ENCODE peak calls at places on chromosomes 6 and 20, in seven cellular contexts. O, K, Y, N, D, P and C are unnamed samples.

GRCh38 chr6:52019092-52019491 is 68.3 kb downstream of the PKHD1 start:
- DNase-seq in P (no peak), Y (no peak), O (no peak), D (no peak), N (no peak), K (no peak), C (no peak)

GRCh38 chr20:43915209-43916072 is 789 bp downstream of the TOX2 start:
- DNase-seq in K (no peak), Y (no peak), N (peak), D (no peak), P (no peak), O (no peak), C (no peak)

GRCh38 chr6:128932061-128932460 is 49.1 kb downstream of the LAMA2 start:
- DNase-seq in D (no peak), Y (no peak), K (no peak), N (no peak), P (no peak), O (no peak), C (no peak)

GRCh38 chr6:9523462-9523861 is 891.4 kb downstream of the TFAP2A start:
- DNase-seq in N (no peak), Y (no peak), D (no peak), P (no peak), O (no peak), K (no peak), C (no peak)

GRCh38 chr6:134665029-134665723 is 284.7 kb downstream of the ALDH8A1 start:
- DNase-seq in P (no peak), N (no peak), Y (no peak), O (no peak), K (no peak), D (no peak), C (no peak)

GRCh38 chr6:33429745-33430042 is 9.8 kb downstream of the SYNGAP1 start:
- DNase-seq in D (no peak), P (no peak), O (no peak), K (no peak), Y (no peak), N (no peak), C (no peak)

GRCh38 chr6:21847712-21848111 is 254.2 kb downstream of the SOX4 start:
- DNase-seq in D (no peak), K (no peak), O (no peak), P (no peak), Y (no peak), N (no peak), C (no peak)

GRCh38 chr6:148997863-148998262 is 251.0 kb downstream of the UST start:
- DNase-seq in P (no peak), N (no peak), O (no peak), K (no peak), Y (no peak), D (no peak), C (no peak)

GRCh38 chr6:156498696-156499095 is 278.5 kb upstream of the ARID1B start:
- DNase-seq in O (no peak), D (no peak), K (no peak), Y (no peak), N (no peak), P (no peak), C (no peak)

GRCh38 chr6:134342211-134342610 is 24.3 kb upstream of the SGK1 start:
- DNase-seq in K (no peak), P (no peak), Y (no peak), D (no peak), O (no peak), N (no peak), C (no peak)

GRCh38 chr20:54112221-54112884 is 42.0 kb upstream of the BCAS1 start:
- DNase-seq in Y (no peak), P (no peak), K (no peak), N (no peak), D (no peak), O (no peak), C (no peak)

GRCh38 chr20:22583773-22584629 is at the start of gene FOXA2:
- DNase-seq in D (no peak), K (no peak), O (no peak), Y (peak), N (no peak), P (peak), C (no peak)

GRCh38 chr20:63278661-63279060 is 6.0 kb downstream of the ARFGAP1 start:
- DNase-seq in N (no peak), O (no peak), P (no peak), K (no peak), Y (no peak), D (no peak), C (no peak)

GRCh38 chr6:154352898-154353585 is 3.6 kb downstream of the IPCEF1 start:
- DNase-seq in O (no peak), Y (no peak), P (no peak), D (peak), N (no peak), K (no peak), C (no peak)

GRCh38 chr6:73031094-73031782 is 194.1 kb downstream of the KHDC1L start:
- DNase-seq in N (no peak), P (no peak), Y (no peak), D (no peak), K (no peak), O (no peak), C (no peak)

GRCh38 chr6:33516726-33517125 is 62.4 kb downstream of the ZBTB9 start:
- DNase-seq in D (no peak), P (no peak), N (no peak), O (no peak), Y (no peak), K (no peak), C (no peak)

GRCh38 chr6:151390276-151391020 is 911 bp downstream of the ZBTB2 start:
- DNase-seq in K (peak), D (peak), O (peak), N (peak), P (peak), Y (peak), C (peak)

GRCh38 chr6:100344321-100344720 is 120.4 kb downstream of the SIM1 start:
- DNase-seq in O (no peak), P (no peak), D (no peak), Y (no peak), N (no peak), K (no peak), C (no peak)

GRCh38 chr20:20027284-20027683 is 10.1 kb downstream of the NAA20 start:
- DNase-seq in N (no peak), K (no peak), O (no peak), Y (no peak), P (no peak), D (no peak), C (no peak)

GRCh38 chr6:169088761-169089160 is 164.9 kb downstream of the THBS2 start:
- DNase-seq in N (no peak), Y (no peak), P (no peak), O (no peak), D (no peak), K (no peak), C (no peak)

GRCh38 chr20:46023999-46024398 is 5.0 kb upstream of the SLC12A5 start:
- DNase-seq in O (no peak), K (no peak), D (no peak), P (no peak), Y (no peak), N (no peak), C (no peak)

GRCh38 chr6:118708736-118709135 is 57.3 kb upstream of the CEP85L start:
- DNase-seq in N (no peak), P (no peak), O (no peak), D (no peak), Y (no peak), K (no peak), C (no peak)

GRCh38 chr6:104003803-104004516 is 855.8 kb downstream of the HACE1 start:
- DNase-seq in K (no peak), P (peak), Y (no peak), D (no peak), N (no peak), O (no peak), C (no peak)

GRCh38 chr20:25278636-25279361 is 30.9 kb downstream of the PYGB start:
- DNase-seq in O (no peak), P (no peak), Y (no peak), N (no peak), K (no peak), D (no peak), C (no peak)

GRCh38 chr20:25280574-25281535 is 33.0 kb downstream of the PYGB start:
- DNase-seq in P (no peak), O (no peak), K (no peak), N (no peak), Y (no peak), D (no peak), C (no peak)

GRCh38 chr20:25277941-25278521 is 30.1 kb downstream of the PYGB start:
- DNase-seq in O (no peak), P (no peak), D (no peak), N (no peak), K (no peak), Y (no peak), C (no peak)

GRCh38 chr20:25280051-25280573 is 32.2 kb downstream of the PYGB start:
- DNase-seq in O (no peak), P (no peak), K (no peak), Y (no peak), D (no peak), N (peak), C (no peak)

GRCh38 chr20:25279403-25279802 is 31.5 kb downstream of the PYGB start:
- DNase-seq in P (no peak), Y (no peak), N (no peak), O (no peak), K (no peak), D (no peak), C (no peak)
- TF ChIP-seq YY1 in P (no peak), Y (no peak), N (no peak), O (no peak), K (no peak), D (no peak), C (no peak)

GRCh38 chr20:10501377-10501776 is 66.3 kb downstream of the SLX4IP start:
- DNase-seq in Y (peak), K (no peak), P (no peak), N (no peak), O (no peak), D (no peak), C (no peak)
- TF ChIP-seq YY1 in Y (no peak), K (no peak), P (no peak), N (no peak), O (no peak), D (no peak), C (no peak)

GRCh38 chr6:107968081-107968480 is 10.1 kb upstream of the SEC63 start:
- DNase-seq in O (no peak), Y (no peak), D (no peak), N (no peak), P (no peak), K (no peak), C (no peak)

GRCh38 chr6:107971181-107971580 is 13.2 kb upstream of the SEC63 start:
- DNase-seq in K (no peak), N (no peak), O (no peak), Y (no peak), P (no peak), D (no peak), C (no peak)

GRCh38 chr6:107970255-107970654 is 12.2 kb upstream of the SEC63 start:
- DNase-seq in D (no peak), O (no peak), N (no peak), P (no peak), Y (no peak), K (no peak), C (no peak)

GRCh38 chr6:107962723-107963122 is 4.7 kb upstream of the SEC63 start:
- DNase-seq in N (no peak), O (no peak), D (no peak), Y (no peak), P (no peak), K (no peak), C (no peak)

GRCh38 chr6:107965746-107966145 is 7.7 kb upstream of the SEC63 start:
- DNase-seq in Y (no peak), P (no peak), K (no peak), O (no peak), D (no peak), N (no peak), C (no peak)
- TF ChIP-seq YY1 in Y (no peak), P (no peak), K (no peak), O (no peak), D (no peak), N (no peak), C (no peak)

GRCh38 chr6:111646034-111646433 is 40.4 kb upstream of the TRAF3IP2 start:
- DNase-seq in Y (no peak), N (no peak), O (no peak), K (no peak), P (no peak), D (no peak), C (no peak)

GRCh38 chr6:111642463-111643158 is 36.9 kb upstream of the TRAF3IP2 start:
- DNase-seq in K (peak), N (peak), O (peak), P (peak), Y (no peak), D (peak), C (peak)

GRCh38 chr6:111648100-111648499 is 42.4 kb upstream of the TRAF3IP2 start:
- DNase-seq in P (no peak), D (no peak), K (no peak), N (no peak), O (no peak), Y (no peak), C (no peak)

GRCh38 chr6:111646942-111647341 is 41.3 kb upstream of the TRAF3IP2 start:
- DNase-seq in K (no peak), Y (no peak), D (no peak), P (no peak), O (no peak), N (no peak), C (no peak)

DNA sequence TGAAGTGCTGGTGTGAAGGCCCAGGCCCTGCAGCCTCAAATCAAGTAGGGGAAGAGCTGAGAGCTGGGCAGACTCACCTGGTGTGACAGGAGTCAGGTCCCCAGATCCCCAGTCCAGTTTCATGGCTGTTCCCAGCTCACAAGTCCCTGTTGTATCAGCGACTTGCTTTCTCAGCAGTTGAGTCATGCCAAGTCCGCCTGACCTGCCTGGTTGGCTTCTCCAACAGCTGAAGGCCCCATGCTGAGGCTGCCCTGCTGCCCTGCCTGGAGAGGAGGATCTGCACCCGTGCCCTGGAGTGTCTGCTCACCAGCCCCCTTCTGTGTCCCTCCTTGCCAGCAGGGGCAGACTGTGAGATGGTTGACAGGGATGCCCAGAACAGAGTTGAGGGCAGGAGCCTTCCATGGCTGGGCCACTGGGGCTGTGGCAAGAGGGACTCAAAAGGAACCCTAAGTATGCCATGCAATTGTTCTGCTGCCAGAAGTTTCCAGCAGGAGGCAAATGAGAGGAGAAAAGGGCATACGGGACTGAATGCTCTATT is 39.3 kb upstream of the TRAF3IP2 start:
- DNase-seq in P (no peak), N (no peak), O (no peak), K (no peak), Y (no peak), D (no peak), C (no peak)
- TF ChIP-seq YY1 in P (no peak), N (no peak), O (no peak), K (no peak), Y (no peak), D (no peak), C (no peak)

DNA sequence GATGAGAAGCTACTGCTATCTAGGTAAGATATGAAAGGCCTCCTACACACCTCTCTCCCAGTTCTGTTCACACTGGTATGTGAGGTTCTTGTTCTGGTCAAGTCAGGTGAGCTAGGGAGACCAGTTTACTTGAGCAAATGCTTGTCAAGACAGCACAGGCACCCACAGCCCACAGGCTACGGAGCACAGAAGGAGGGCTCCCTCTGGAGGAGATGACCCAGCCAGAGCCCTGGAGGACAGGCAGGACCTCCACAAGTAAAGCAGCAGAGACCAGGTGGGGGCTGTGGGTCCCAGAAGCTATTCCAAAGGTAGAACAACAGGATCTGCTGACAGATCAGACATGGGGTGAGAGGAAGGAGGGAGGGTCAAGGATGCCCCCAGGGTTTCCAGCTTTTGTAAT is 13.2 kb downstream of the MMP24OS start:
- DNase-seq in P (peak), D (no peak), O (no peak), K (no peak), Y (no peak), N (no peak), C (no peak)
- TF ChIP-seq YY1 in P (no peak), D (no peak), O (no peak), K (no peak), Y (no peak), N (no peak), C (no peak)

GRCh38 chr6:106973841-106974336 is 640 bp downstream of the CD24 start:
- DNase-seq in P (no peak), Y (no peak), D (no peak), N (no peak), K (no peak), O (no peak), C (no peak)

GRCh38 chr6:106974999-106975698 is 620 bp upstream of the CD24 start:
- DNase-seq in P (no peak), N (peak), K (no peak), Y (peak), O (no peak), D (no peak), C (no peak)

GRCh38 chr6:106974337-106974998 is at the start of gene CD24:
- DNase-seq in P (no peak), Y (peak), K (no peak), D (no peak), N (peak), O (no peak), C (no peak)

GRCh38 chr6:106976270-106976669 is 1.7 kb upstream of the CD24 start:
- DNase-seq in P (no peak), D (no peak), O (no peak), Y (no peak), N (no peak), K (no peak), C (no peak)

DNA sequence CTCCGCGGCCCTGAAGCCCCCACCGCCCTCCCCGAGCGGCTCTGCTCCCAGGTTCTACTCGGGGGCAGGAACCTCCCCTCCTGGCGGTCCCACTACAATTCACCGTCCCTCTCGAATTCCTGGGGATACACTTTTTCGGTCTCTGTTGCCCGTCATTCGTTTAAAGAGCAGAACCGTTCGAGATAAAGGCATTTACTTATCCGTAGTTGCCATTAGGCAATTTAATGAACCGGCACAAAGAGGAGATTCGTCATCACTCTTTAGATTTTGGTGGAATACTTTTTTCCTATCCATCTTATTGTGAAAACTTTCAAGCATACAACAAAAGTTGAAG is 1.1 kb upstream of the CD24 start:
- DNase-seq in K (no peak), O (no peak), P (no peak), Y (no peak), N (peak), D (no peak), C (no peak)
- TF ChIP-seq YY1 in K (no peak), O (no peak), P (no peak), Y (no peak), N (no peak), D (no peak), C (no peak)